ENCODE peak calls at places on chromosomes 6 and 20, in six cellular contexts. X, B, K, M, W and V are unnamed samples.

GRCh38 chr6:117496383-117496990 is 14.0 kb downstream of the DCBLD1 start:
- DNase-seq in M (no peak), X (no peak), B (no peak), K (peak; percentile 95), W (no peak), V (no peak)

GRCh38 chr6:38570750-38571149 is 69.0 kb downstream of the BTBD9 start:
- DNase-seq in M (no peak), B (peak; percentile 16), X (no peak), K (no peak), W (no peak), V (no peak)

GRCh38 chr6:136524936-136525413 is 25.2 kb downstream of the MAP7 start:
- DNase-seq in K (no peak), X (no peak), M (no peak), B (no peak), W (no peak), V (no peak)

GRCh38 chr6:166173292-166173951 is 5.8 kb upstream of the TBXT start:
- DNase-seq in B (peak; percentile 32), W (no peak), K (no peak), X (no peak), M (peak; percentile 72), V (no peak)

GRCh38 chr20:24034820-24035219 is 46.2 kb upstream of the GGTLC1 start:
- DNase-seq in M (peak; percentile 53), K (no peak), W (no peak), B (peak; percentile 34), X (no peak), V (no peak)

GRCh38 chr6:21678990-21679389 is 85.4 kb downstream of the SOX4 start:
- DNase-seq in M (no peak), B (peak; percentile 53), X (no peak), K (peak; percentile 93), W (peak; percentile 24), V (no peak)

GRCh38 chr6:165835410-165835851 is 172.4 kb upstream of the PDE10A start:
- DNase-seq in K (no peak), X (peak; percentile 42), M (no peak), W (no peak), B (no peak), V (no peak)

GRCh38 chr6:71419217-71419953 is 130.8 kb downstream of the OGFRL1 start:
- DNase-seq in K (no peak), B (peak; percentile 20), X (no peak), W (no peak), M (no peak), V (peak; percentile 26)

GRCh38 chr6:6901205-6901719 is 206.5 kb upstream of the RREB1 start:
- DNase-seq in K (no peak), X (no peak), M (no peak), W (no peak), B (no peak), V (no peak)

GRCh38 chr6:108260126-108260808 is 573 bp downstream of the SNX3 start:
- DNase-seq in W (peak; percentile 3), X (peak; percentile 35), M (peak; percentile 49), B (peak; percentile 67), K (peak; percentile 32), V (peak; percentile 32)

GRCh38 chr6:14975124-14975815 is 270.6 kb upstream of the JARID2 start:
- DNase-seq in B (no peak), X (no peak), K (no peak), M (no peak), W (no peak), V (no peak)

GRCh38 chr6:38266921-38267354 is 372.8 kb downstream of the BTBD9 start:
- DNase-seq in X (no peak), M (no peak), K (no peak), B (no peak), W (no peak), V (no peak)

GRCh38 chr6:155100087-155100486 is 105.0 kb downstream of the TIAM2 start:
- DNase-seq in W (no peak), X (peak; percentile 88), M (no peak), B (no peak), K (peak; percentile 83), V (peak; percentile 57)

GRCh38 chr20:18431206-18431605 is 35.6 kb downstream of the DZANK1 start:
- DNase-seq in B (peak; percentile 42), K (no peak), W (no peak), M (no peak), X (no peak), V (no peak)

GRCh38 chr6:139249387-139249786 is 42.4 kb downstream of the TXLNB start:
- DNase-seq in B (no peak), X (no peak), W (no peak), K (no peak), M (no peak), V (no peak)

GRCh38 chr6:21228411-21228810 is 365.1 kb upstream of the SOX4 start:
- DNase-seq in B (no peak), M (no peak), W (no peak), X (no peak), K (peak; percentile 27), V (no peak)

GRCh38 chr20:39676857-39677351 is 714.8 kb downstream of the DHX35 start:
- DNase-seq in X (no peak), B (no peak), M (no peak), W (no peak), K (no peak), V (no peak)

GRCh38 chr6:110315856-110316398 is 42.2 kb downstream of the METTL24 start:
- DNase-seq in K (no peak), X (no peak), W (no peak), B (peak; percentile 30), M (no peak), V (no peak)

GRCh38 chr6:1819007-1819406 is 209.3 kb downstream of the FOXC1 start:
- DNase-seq in W (no peak), B (no peak), K (no peak), X (no peak), M (no peak), V (no peak)

GRCh38 chr6:35305117-35305516 is 7.5 kb downstream of the DEF6 start:
- DNase-seq in M (no peak), K (no peak), B (no peak), W (no peak), X (no peak), V (no peak)

GRCh38 chr6:166589786-166590574 is 3.5 kb upstream of the RAMACL start:
- DNase-seq in W (no peak), M (no peak), K (no peak), X (no peak), B (no peak), V (no peak)

GRCh38 chr6:68638225-68638900 is 3.3 kb downstream of the ADGRB3 start:
- DNase-seq in B (peak; percentile 55), M (no peak), W (peak; percentile 6), K (no peak), X (peak; percentile 65), V (peak; percentile 26)

GRCh38 chr6:68635412-68635705 is 277 bp downstream of the ADGRB3 start:
- DNase-seq in M (no peak), B (no peak), X (no peak), W (no peak), K (no peak), V (no peak)

GRCh38 chr6:68637782-68638181 is 2.7 kb downstream of the ADGRB3 start:
- DNase-seq in W (no peak), K (no peak), X (no peak), B (no peak), M (no peak), V (no peak)

GRCh38 chr6:68635706-68636513 is 828 bp downstream of the ADGRB3 start:
- DNase-seq in W (no peak), M (no peak), X (peak; percentile 31), B (peak; percentile 37), K (no peak), V (peak; percentile 23)

DNA sequence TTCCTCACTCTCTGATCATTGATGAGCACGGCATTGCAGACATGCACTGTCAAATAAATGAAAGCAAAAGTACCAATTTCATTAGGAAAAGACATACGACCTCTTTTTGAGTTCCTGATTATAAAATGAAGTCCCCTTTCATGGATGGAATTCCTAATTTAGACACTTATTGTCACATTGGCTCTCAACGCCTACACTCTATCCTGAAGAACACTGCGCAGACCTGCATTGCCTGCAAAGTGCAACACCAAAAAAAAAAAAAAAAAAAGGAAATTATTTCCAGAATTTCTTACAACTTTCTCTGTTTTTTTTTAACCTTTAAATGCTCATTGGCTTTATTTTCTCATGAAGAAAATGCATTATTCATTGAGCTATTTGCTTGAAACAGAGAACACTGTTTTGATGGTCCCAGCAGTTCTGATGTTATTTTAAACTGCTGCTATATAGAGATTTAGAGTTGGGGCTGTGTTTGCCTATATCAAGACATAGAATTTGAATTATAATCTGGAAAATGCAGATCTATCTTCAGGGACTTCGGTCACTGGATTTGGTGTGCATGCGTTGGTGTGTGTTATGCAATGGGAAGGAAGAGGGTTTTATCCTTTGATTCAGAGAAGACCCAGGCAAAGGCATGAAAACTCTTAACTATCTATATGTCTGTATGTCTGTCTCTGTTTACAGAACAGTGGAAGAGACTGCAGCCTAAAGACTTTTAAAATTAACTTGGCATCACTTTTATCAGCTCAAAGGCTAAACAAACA is 1.8 kb downstream of the ADGRB3 start:
- DNase-seq in M (no peak), B (no peak), W (no peak), K (no peak), X (no peak), V (no peak)
- H3K4me3 ChIP-seq in M (peak overlapping the region; percentile 55), B (peak overlapping the region; percentile 11), W (no peak overlapping the region), K (peak overlapping the region; percentile 16), X (no peak overlapping the region), V (peak overlapping the region; percentile 74)

DNA sequence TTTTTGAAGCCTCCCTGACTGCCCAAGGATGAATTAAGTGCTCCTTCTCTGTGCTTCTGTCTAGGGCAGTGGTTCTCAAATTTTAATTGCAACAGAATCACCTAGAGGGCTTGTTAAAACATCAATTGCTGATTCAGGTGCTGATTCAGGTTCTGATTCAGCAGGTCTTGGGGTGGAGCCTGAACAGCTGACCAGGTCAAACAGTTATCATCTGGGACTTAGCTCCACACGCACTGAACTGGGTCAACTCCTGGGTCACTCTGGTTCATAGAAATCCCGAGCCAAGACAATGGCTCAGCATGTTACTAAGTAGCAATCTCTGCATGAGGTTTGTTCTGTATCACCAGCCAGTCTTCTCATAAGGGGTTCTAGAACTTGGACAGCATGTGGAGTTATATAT is 192.3 kb downstream of the GJA1 start:
- DNase-seq in W (no peak), M (no peak), K (no peak), X (peak; percentile 40), B (peak; percentile 7), V (no peak)
- H3K9me3 ChIP-seq in W (no peaks in the 10 kb centered on the region), M (peaks cover 8% of the 10 kb centered on the region), K (no peaks in the 10 kb centered on the region), X (no peaks in the 10 kb centered on the region), B (no peaks in the 10 kb centered on the region), V (peaks cover 16% of the 10 kb centered on the region)

GRCh38 chr20:237918-238317 is 10.9 kb downstream of the DEFB129 start:
- DNase-seq in K (no peak), M (no peak), B (no peak), W (no peak), X (no peak), V (no peak)

GRCh38 chr20:237479-237878 is 10.4 kb downstream of the DEFB129 start:
- DNase-seq in W (no peak), K (no peak), M (peak; percentile 49), B (no peak), X (peak; percentile 22), V (no peak)

GRCh38 chr20:235891-236290 is 8.8 kb downstream of the DEFB129 start:
- DNase-seq in B (peak; percentile 12), K (no peak), M (peak; percentile 23), W (no peak), X (no peak), V (no peak)
- TF ChIP-seq CTCF in B (peak; percentile 28), K (no peak), M (peak; percentile 9), W (no peak), X (peak; percentile 5), V (peak; percentile 48)

GRCh38 chr20:21505161-21505809 is 8.6 kb downstream of the NKX2-2 start:
- DNase-seq in M (peak; percentile 72), W (no peak), X (peak; percentile 74), K (no peak), B (peak; percentile 85), V (peak; percentile 48)
- H3K4me3 ChIP-seq in M (no peak overlapping the region), W (peak overlapping the region; percentile 48), X (no peak overlapping the region), K (peak overlapping the region; percentile 50), B (peak overlapping the region; percentile 45), V (peak overlapping the region; percentile 60)

GRCh38 chr20:9572690-9573089 is 58.3 kb downstream of the LAMP5 start:
- DNase-seq in B (no peak), K (no peak), W (no peak), X (no peak), M (no peak), V (no peak)
- H3K9me3 ChIP-seq in B (no peaks in the 10 kb centered on the region), K (no peaks in the 10 kb centered on the region), W (no peaks in the 10 kb centered on the region), X (no peaks in the 10 kb centered on the region), M (no peaks in the 10 kb centered on the region), V (no peaks in the 10 kb centered on the region)